ENCODE peak calls at places on chromosomes 7 and 10, in six cellular contexts. M is fibroblast of mammary gland, L is transverse colon, W is MCF 10A, R is fibroblast of pulmonary artery, A is H1. F is an unnamed sample.

GRCh38 chr7:135743907-135744789 is 4.5 kb downstream of the FAM180A start:
- DNase-seq in A (no peak), L (no peak), R (peak; percentile 55), M (peak; percentile 85), W (no peak), F (no peak)

GRCh38 chr10:77164616-77165311 is 472.8 kb downstream of the KCNMA1 start:
- DNase-seq in A (no peak), W (no peak), L (no peak), M (peak; percentile 67), R (peak; percentile 36), F (no peak)

GRCh38 chr7:96663457-96663856 is 46.2 kb downstream of the SEM1 start:
- DNase-seq in L (no peak), R (no peak), A (no peak), M (no peak), W (no peak), F (no peak)

GRCh38 chr10:47360419-47361040 is 12.4 kb downstream of the RBP3 start:
- DNase-seq in M (no peak), W (no peak), A (no peak), L (no peak), R (no peak), F (no peak)

GRCh38 chr10:97325754-97326153 is 6.7 kb downstream of the FRAT1 start:
- DNase-seq in R (no peak), L (no peak), A (no peak), W (no peak), M (no peak), F (no peak)

GRCh38 chr7:123538189-123538714 is 3.9 kb upstream of the IQUB start:
- DNase-seq in R (peak; percentile 72), A (no peak), L (no peak), W (peak; percentile 61), M (peak; percentile 88), F (no peak)

GRCh38 chr10:96201525-96201924 is 69.8 kb downstream of the BLNK start:
- DNase-seq in W (no peak), L (no peak), A (no peak), R (no peak), M (no peak), F (no peak)

GRCh38 chr10:91589015-91589655 is 43.7 kb downstream of the PPP1R3C start:
- DNase-seq in M (peak; percentile 43), A (no peak), R (peak; percentile 66), L (no peak), W (no peak), F (no peak)

GRCh38 chr10:62761115-62761514 is 43.4 kb upstream of the ADO start:
- DNase-seq in A (no peak), M (peak; percentile 8), L (no peak), W (no peak), R (no peak), F (no peak)

GRCh38 chr10:111087331-111087756 is 10.5 kb downstream of the ADRA2A start:
- DNase-seq in W (no peak), R (no peak), M (no peak), A (no peak), L (no peak), F (no peak)

GRCh38 chr10:3427846-3428442 is 255.4 kb upstream of the PITRM1 start:
- DNase-seq in L (no peak), R (no peak), M (no peak), A (no peak), W (no peak), F (no peak)

GRCh38 chr10:35643151-35643975 is 1.3 kb upstream of the FZD8 start:
- DNase-seq in R (peak; percentile 70), M (peak; percentile 41), L (peak; percentile 66), W (peak; percentile 33), A (peak; percentile 78), F (peak; percentile 68)

GRCh38 chr10:35640951-35641429 is 1.1 kb downstream of the FZD8 start:
- DNase-seq in L (peak; percentile 71), W (peak; percentile 72), A (peak; percentile 79), M (peak; percentile 81), R (peak; percentile 89), F (peak; percentile 68)

GRCh38 chr10:35641430-35642015 is 573 bp downstream of the FZD8 start:
- DNase-seq in W (no peak), R (peak; percentile 47), L (no peak), A (no peak), M (peak; percentile 33), F (peak; percentile 57)

GRCh38 chr10:35642793-35643114 is 658 bp upstream of the FZD8 start:
- DNase-seq in R (no peak), A (no peak), L (no peak), M (no peak), W (no peak), F (no peak)

GRCh38 chr10:35642023-35642792 is at the start of gene FZD8:
- DNase-seq in A (peak; percentile 88), R (peak; percentile 93), W (peak; percentile 92), L (peak; percentile 93), M (peak; percentile 86), F (peak; percentile 93)
- TF ChIP-seq CTCF in A (peak; percentile 9), R (peak; percentile 19), W (no peak), L (no peak), M (no peak), F (peak; percentile 16)

GRCh38 chr7:151058766-151059361 is 525 bp upstream of the SLC4A2 start:
- DNase-seq in A (peak; percentile 62), R (no peak), M (peak; percentile 43), W (peak; percentile 22), L (no peak), F (no peak)

GRCh38 chr7:151060113-151060415 is 675 bp downstream of the SLC4A2 start:
- DNase-seq in M (no peak), W (peak; percentile 39), A (no peak), L (no peak), R (no peak), F (no peak)

GRCh38 chr7:151057989-151058765 is 480 bp upstream of the CDK5 start:
- DNase-seq in M (peak; percentile 99), A (peak; percentile 98), L (peak; percentile 99), R (peak; percentile 100), W (peak; percentile 99), F (peak; percentile 94)

GRCh38 chr7:151060416-151061234 is 1.2 kb downstream of the SLC4A2 start:
- DNase-seq in L (peak; percentile 58), W (peak; percentile 71), A (no peak), R (peak; percentile 64), M (peak; percentile 36), F (no peak)

DNA sequence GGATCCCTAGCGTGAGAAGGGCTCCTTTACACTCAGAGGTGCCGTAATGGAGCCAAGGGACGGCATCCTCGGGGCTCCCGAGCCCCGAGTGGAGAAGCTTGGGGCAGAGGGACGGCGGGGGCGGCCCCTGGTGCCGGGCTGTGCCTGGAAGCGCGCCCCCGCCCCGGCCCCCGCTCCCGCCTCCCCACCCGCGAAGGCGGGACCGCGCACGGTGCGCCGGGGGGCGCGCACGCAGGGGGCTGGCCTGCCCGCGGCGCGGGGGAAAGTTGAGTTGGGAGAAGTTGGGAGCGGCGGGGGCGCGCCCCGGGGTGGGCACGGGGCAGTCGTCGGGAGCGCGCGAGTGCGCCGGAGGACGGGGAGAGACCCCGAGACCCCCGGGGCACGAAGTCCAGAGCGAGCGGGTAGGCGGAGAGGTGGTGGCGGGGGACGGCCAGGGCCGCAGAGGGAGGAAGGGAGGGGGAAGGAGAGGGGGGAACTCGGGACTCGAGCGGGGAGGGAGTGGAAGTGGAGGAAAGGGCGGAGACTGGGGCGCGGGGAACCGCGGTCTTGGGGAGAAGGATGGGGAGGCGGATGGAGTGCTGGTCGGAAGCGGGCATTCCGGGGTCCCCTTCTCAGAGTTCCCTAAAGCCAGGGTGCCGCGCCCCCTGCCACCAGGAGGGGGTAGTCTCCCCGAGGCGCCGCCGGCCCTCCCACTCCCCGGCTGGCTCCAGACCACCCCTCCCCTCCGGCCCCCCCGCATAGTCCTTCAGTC is at the start of gene SLC4A2:
- DNase-seq in W (peak; percentile 70), R (peak; percentile 65), M (peak; percentile 59), A (peak; percentile 88), L (peak; percentile 83), F (peak; percentile 65)
- TF ChIP-seq CTCF in W (peak; percentile 54), R (peak; percentile 38), M (peak; percentile 25), A (no peak), L (peak; percentile 65), F (peak; percentile 67)

GRCh38 chr7:36906448-36906847 is 182.2 kb upstream of the AOAH start:
- DNase-seq in A (no peak), R (no peak), L (no peak), M (no peak), W (no peak), F (no peak)

GRCh38 chr7:36906956-36907355 is 182.7 kb upstream of the AOAH start:
- DNase-seq in A (no peak), M (no peak), R (no peak), L (no peak), W (no peak), F (no peak)

GRCh38 chr7:36911788-36912187 is 187.5 kb upstream of the AOAH start:
- DNase-seq in L (no peak), A (no peak), R (no peak), W (no peak), M (no peak), F (no peak)

GRCh38 chr7:36910859-36911258 is 186.6 kb upstream of the AOAH start:
- DNase-seq in L (no peak), A (no peak), M (no peak), W (no peak), R (no peak), F (no peak)

DNA sequence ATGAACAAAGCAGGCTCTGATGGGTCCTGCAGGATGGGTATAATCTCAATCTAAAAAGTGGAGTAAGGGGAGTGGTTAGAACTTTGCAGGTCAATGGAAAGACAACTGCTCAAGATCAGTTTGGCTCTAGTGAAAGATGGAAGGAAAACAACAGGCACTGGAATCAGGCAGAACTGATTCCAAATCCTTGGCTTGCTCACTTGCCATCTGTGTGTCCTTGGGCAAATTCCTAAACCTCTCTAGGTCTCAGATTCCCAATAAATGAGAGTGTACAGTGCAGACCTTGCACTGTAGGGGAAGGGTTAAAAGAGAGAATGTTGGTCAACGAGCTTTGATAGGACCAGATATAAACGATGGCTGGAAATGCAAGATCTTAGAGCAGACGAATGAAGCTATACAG is 186.1 kb upstream of the AOAH start:
- DNase-seq in A (no peak), W (no peak), R (no peak), M (no peak), L (no peak), F (no peak)
- TF ChIP-seq CTCF in A (no peak), W (no peak), R (no peak), M (no peak), L (no peak), F (no peak)

GRCh38 chr7:79241288-79242055 is 212.0 kb downstream of the MAGI2 start:
- DNase-seq in R (peak; percentile 67), M (peak; percentile 71), A (no peak), L (no peak), W (no peak), F (no peak)

GRCh38 chr7:79240413-79240812 is 213.1 kb downstream of the MAGI2 start:
- DNase-seq in W (no peak), M (no peak), L (no peak), R (no peak), A (no peak), F (no peak)

GRCh38 chr7:79245623-79246249 is 207.7 kb downstream of the MAGI2 start:
- DNase-seq in M (no peak), R (no peak), L (no peak), A (no peak), W (no peak), F (no peak)

GRCh38 chr7:79244482-79244881 is 209.0 kb downstream of the MAGI2 start:
- DNase-seq in L (no peak), M (no peak), R (no peak), W (no peak), A (no peak), F (no peak)
- TF ChIP-seq CTCF in L (no peak), M (no peak), R (no peak), W (no peak), A (no peak), F (no peak)